ENCODE peak calls at places on chromosomes 6 and 20, in four cellular contexts. C is GM04504; H is stimulated activated CD8-positive, alpha-beta memory T cell treated with anti-CD3 and anti-CD28 coated beads, Interleukin-2, amount 100 ng/mL, for 1 hour; Z is fibroblast of the conjunctiva. S is an unnamed sample.

GRCh38 chr20:5400164-5400762 is 83.5 kb upstream of the PROKR2 start:
- DNase-seq in C (no peak), H (no peak), Z (no peak), S (no peak)

GRCh38 chr6:67210450-67210849 is 1424.6 kb upstream of the ADGRB3 start:
- DNase-seq in Z (no peak), C (no peak), H (no peak), S (no peak)

GRCh38 chr6:110629153-110629552 is 152.7 kb upstream of the SLC22A16 start:
- DNase-seq in H (no peak), Z (no peak), C (no peak), S (no peak)

GRCh38 chr20:48783533-48784272 is 44.1 kb downstream of the PREX1 start:
- DNase-seq in Z (no peak), H (no peak), C (no peak), S (no peak)

GRCh38 chr20:41177636-41178035 is 40.3 kb downstream of the PLCG1 start:
- DNase-seq in Z (peak; percentile 84), H (no peak), C (peak; percentile 87), S (peak; percentile 75)

GRCh38 chr6:115618311-115618710 is 442.4 kb downstream of the FRK start:
- DNase-seq in C (no peak), H (no peak), Z (no peak), S (no peak)

GRCh38 chr6:139690007-139690406 is 315.6 kb upstream of the CITED2 start:
- DNase-seq in Z (no peak), C (no peak), H (no peak), S (no peak)

GRCh38 chr6:169345198-169345597 is 91.6 kb upstream of the THBS2 start:
- DNase-seq in Z (no peak), C (no peak), H (no peak), S (no peak)

GRCh38 chr20:9353916-9354276 is 160.5 kb upstream of the LAMP5 start:
- DNase-seq in C (peak; percentile 31), H (no peak), Z (no peak), S (no peak)

GRCh38 chr6:43544461-43544860 is 27.6 kb downstream of the POLR1C start:
- DNase-seq in Z (no peak), H (no peak), C (no peak), S (no peak)

GRCh38 chr20:45377191-45377775 is 842 bp downstream of the TP53TG5 start:
- DNase-seq in H (no peak), C (no peak), Z (no peak), S (no peak)

GRCh38 chr6:104161960-104162669 is 697.6 kb downstream of the HACE1 start:
- DNase-seq in H (no peak), Z (peak; percentile 89), C (no peak), S (no peak)

GRCh38 chr6:38436726-38437465 is 202.8 kb downstream of the BTBD9 start:
- DNase-seq in H (no peak), C (peak; percentile 11), Z (peak; percentile 20), S (no peak)

GRCh38 chr6:32153835-32154513 is at the start of gene PPT2:
- DNase-seq in Z (peak; percentile 89), C (peak; percentile 78), H (peak; percentile 57), S (peak; percentile 49)

GRCh38 chr6:142698751-142699150 is 246.2 kb downstream of the HIVEP2 start:
- DNase-seq in H (no peak), C (no peak), Z (no peak), S (no peak)

GRCh38 chr6:28490191-28490890 is 25.3 kb downstream of the GPX6 start:
- DNase-seq in C (no peak), H (no peak), Z (no peak), S (no peak)

GRCh38 chr6:162056745-162057144 is 670.8 kb downstream of the PRKN start:
- DNase-seq in Z (peak; percentile 26), H (no peak), C (no peak), S (no peak)

GRCh38 chr20:24971702-24972101 is 20.8 kb downstream of the APMAP start:
- DNase-seq in H (no peak), Z (no peak), C (no peak), S (no peak)

GRCh38 chr20:34967421-34967820 is 11.8 kb downstream of the MYH7B start:
- DNase-seq in Z (no peak), H (no peak), C (no peak), S (no peak)

GRCh38 chr6:53134601-53135235 is 13.9 kb downstream of the GCM1 start:
- DNase-seq in H (no peak), C (no peak), Z (no peak), S (no peak)

GRCh38 chr20:48718914-48719578 is 108.8 kb downstream of the PREX1 start:
- DNase-seq in C (no peak), H (peak; percentile 28), Z (no peak), S (no peak)

GRCh38 chr6:45655630-45656422 is 278.1 kb upstream of the SUPT3H start:
- DNase-seq in Z (peak; percentile 74), H (no peak), C (peak; percentile 99), S (peak; percentile 32)

GRCh38 chr6:85287654-85288053 is 162.2 kb upstream of the NT5E start:
- DNase-seq in C (no peak), Z (no peak), H (no peak), S (no peak)

GRCh38 chr6:44898296-44898930 is 429.7 kb upstream of the RUNX2 start:
- DNase-seq in Z (no peak), C (peak; percentile 52), H (no peak), S (no peak)

GRCh38 chr20:35359335-35359997 is 52.3 kb downstream of the UQCC1 start:
- DNase-seq in C (no peak), H (no peak), Z (no peak), S (no peak)

GRCh38 chr6:112243861-112244415 is 10.4 kb downstream of the LAMA4 start:
- DNase-seq in H (no peak), Z (no peak), C (no peak), S (no peak)

GRCh38 chr20:41141153-41141815 is 3.9 kb downstream of the PLCG1 start:
- DNase-seq in C (no peak), Z (no peak), H (no peak), S (no peak)

GRCh38 chr6:124699038-124699437 is 263.2 kb upstream of the RNF217 start:
- DNase-seq in Z (no peak), C (no peak), H (no peak), S (no peak)

GRCh38 chr6:85092224-85092623 is 327.8 kb upstream of the TBX18 start:
- DNase-seq in C (no peak), Z (no peak), H (no peak), S (no peak)

GRCh38 chr6:69632932-69633331 is 163.9 kb downstream of the LMBRD1 start:
- DNase-seq in C (no peak), Z (no peak), H (no peak), S (no peak)

GRCh38 chr6:4091926-4092325 is 13.0 kb upstream of the FAM217A start:
- DNase-seq in Z (no peak), C (no peak), H (no peak), S (no peak)

S was measured in GOT3.